ENCODE peak calls at places on chromosome 17, in nine cellular contexts. B is DMS79 treated with DMSO at 0.1 percent for 48 hours; E is stimulated activated CD4-positive, alpha-beta T cell treated with anti-CD3 and anti-CD28 coated beads, TNF-alpha, amount 100 ng/mL, for 4 hours; P is progenitor cell of endocrine pancreas; I is NCI-H460; H is A549; J is substantia nigra; K is breast epithelium; O is nucleus accumbens. Q is an unnamed sample.
A peak's percentile ranks its signal among the peaks of the same experiment; 100 is the strongest.

GRCh38 chr17:81720267-81721071 is 8.4 kb downstream of the SLC25A10 start:
- DNase-seq in P (no peak), H (no peak), J (no peak), E (no peak), I (no peak), B (no peak), O (no peak), K (no peak), Q (peak; percentile 61)

GRCh38 chr17:41580651-41581365 is 5.9 kb downstream of the KRT14 start:
- DNase-seq in I (no peak), E (no peak), H (no peak), P (no peak), J (no peak), K (peak; percentile 83), B (no peak), O (no peak), Q (no peak)

GRCh38 chr17:29838961-29839360 is 91.1 kb downstream of the SSH2 start:
- DNase-seq in I (no peak), B (no peak), K (no peak), E (no peak), J (no peak), O (peak; percentile 11), P (no peak), H (peak; percentile 16), Q (no peak)

GRCh38 chr17:7932949-7933348 is 943 bp downstream of the CNTROB start:
- DNase-seq in J (no peak), I (no peak), E (no peak), H (peak; percentile 71), O (no peak), K (no peak), B (peak; percentile 39), P (no peak), Q (no peak)

GRCh38 chr17:72502111-72502939 is 381.5 kb downstream of the SOX9 start:
- DNase-seq in K (no peak), H (peak; percentile 62), J (peak; percentile 58), I (no peak), E (no peak), P (no peak), O (no peak), B (no peak), Q (no peak)

GRCh38 chr17:7893226-7893880 is 4.8 kb downstream of the CHD3 start:
- DNase-seq in H (no peak), P (no peak), I (no peak), J (no peak), E (no peak), K (no peak), O (no peak), B (no peak), Q (no peak)

GRCh38 chr17:79113699-79114098 is 39.1 kb downstream of the ENGASE start:
- DNase-seq in B (no peak), P (no peak), O (no peak), I (no peak), H (no peak), J (no peak), E (no peak), K (no peak), Q (no peak)

GRCh38 chr17:81076097-81076754 is 41.3 kb downstream of the BAIAP2 start:
- DNase-seq in K (no peak), I (no peak), E (no peak), B (no peak), P (no peak), J (no peak), O (no peak), H (no peak), Q (no peak)

GRCh38 chr17:30279156-30279555 is 12.6 kb downstream of the BLMH start:
- DNase-seq in K (no peak), E (no peak), O (no peak), J (no peak), P (no peak), I (no peak), B (no peak), H (no peak), Q (no peak)

Q was measured in suprapubic skin.